ENCODE peak calls at places on chromosomes 11 and 22, in nine cellular contexts. D is keratinocyte; W is IMR-90; T is ovary; E is CD4-positive, alpha-beta T cell; L is body of pancreas; Z is heart right ventricle; A is AG04450; I is colonic mucosa. O is an unnamed sample.

GRCh38 chr11:123521930-123522329 is 91.9 kb downstream of the GRAMD1B start:
- DNase-seq in D (no peak), W (no peak), T (no peak), E (no peak), L (no peak), Z (no peak), A (no peak), I (no peak), O (no peak)

GRCh38 chr11:19711911-19712280 is 741 bp upstream of the NAV2 start:
- DNase-seq in D (no peak), W (no peak), T (peak; percentile 33), E (no peak), L (no peak), Z (no peak), A (no peak), I (peak; percentile 45), O (no peak)

GRCh38 chr22:47092896-47093311 is 330.5 kb downstream of the TBC1D22A start:
- DNase-seq in D (no peak), W (peak; percentile 67), T (no peak), E (no peak), L (no peak), Z (no peak), A (peak; percentile 30), I (no peak), O (no peak)

GRCh38 chr11:34356576-34356917 is 1.3 kb downstream of the ABTB2 start:
- DNase-seq in D (no peak), W (peak; percentile 33), T (no peak), E (peak; percentile 3), L (peak; percentile 16), Z (no peak), A (no peak), I (no peak), O (no peak)

GRCh38 chr11:26985941-26986340 is 8.0 kb upstream of the FIBIN start:
- DNase-seq in D (no peak), W (peak; percentile 23), T (no peak), E (no peak), L (no peak), Z (no peak), A (no peak), I (no peak), O (no peak)

GRCh38 chr22:49736538-49736937 is 91.1 kb downstream of the BRD1 start:
- DNase-seq in D (no peak), W (no peak), T (no peak), E (no peak), L (no peak), Z (no peak), A (no peak), I (no peak), O (no peak)

GRCh38 chr22:33848251-33848650 is 72.0 kb downstream of the LARGE1 start:
- DNase-seq in D (no peak), W (peak; percentile 49), T (no peak), E (no peak), L (no peak), Z (no peak), A (no peak), I (no peak), O (no peak)

GRCh38 chr22:37401861-37402506 is 25.3 kb downstream of the ELFN2 start:
- DNase-seq in D (no peak), W (no peak), T (no peak), E (no peak), L (no peak), Z (no peak), A (no peak), I (no peak), O (no peak)

GRCh38 chr22:32628626-32629587 is 154.3 kb downstream of the FBXO7 start:
- DNase-seq in D (no peak), W (peak; percentile 97), T (no peak), E (no peak), L (no peak), Z (no peak), A (peak; percentile 91), I (no peak), O (no peak)

GRCh38 chr22:26226538-26227297 is 57.5 kb downstream of the SEZ6L start:
- DNase-seq in D (no peak), W (no peak), T (no peak), E (no peak), L (no peak), Z (no peak), A (no peak), I (no peak), O (no peak)

GRCh38 chr22:38193580-38193979 is 8.2 kb upstream of the MAFF start:
- DNase-seq in D (no peak), W (no peak), T (peak; percentile 73), E (no peak), L (peak; percentile 38), Z (no peak), A (no peak), I (no peak), O (no peak)

GRCh38 chr11:94694309-94695060 is 73.7 kb upstream of the AMOTL1 start:
- DNase-seq in D (no peak), W (no peak), T (no peak), E (no peak), L (no peak), Z (peak; percentile 21), A (no peak), I (no peak), O (no peak)

GRCh38 chr11:103936059-103936458 is 100.4 kb upstream of the DDI1 start:
- DNase-seq in D (no peak), W (peak; percentile 44), T (no peak), E (no peak), L (no peak), Z (no peak), A (no peak), I (no peak), O (no peak)

GRCh38 chr11:128453444-128454336 is 133.7 kb downstream of the ETS1 start:
- DNase-seq in D (peak; percentile 78), W (peak; percentile 99), T (peak; percentile 64), E (no peak), L (peak; percentile 48), Z (peak; percentile 64), A (peak; percentile 93), I (peak; percentile 61), O (no peak)

GRCh38 chr11:64743591-64744543 is at the start of gene RASGRP2:
- DNase-seq in D (no peak), W (no peak), T (peak; percentile 65), E (peak; percentile 88), L (peak; percentile 65), Z (peak; percentile 90), A (no peak), I (peak; percentile 77), O (no peak)

GRCh38 chr11:83746921-83747585 is 460.9 kb upstream of the CCDC90B start:
- DNase-seq in D (no peak), W (no peak), T (no peak), E (no peak), L (no peak), Z (no peak), A (no peak), I (no peak), O (no peak)

GRCh38 chr11:121889931-121890330 is 226.1 kb downstream of the BLID start:
- DNase-seq in D (peak; percentile 15), W (peak; percentile 73), T (no peak), E (no peak), L (no peak), Z (no peak), A (no peak), I (no peak), O (no peak)

GRCh38 chr11:104095791-104096190 is 59.4 kb downstream of the DDI1 start:
- DNase-seq in D (no peak), W (no peak), T (no peak), E (no peak), L (no peak), Z (no peak), A (no peak), I (no peak), O (no peak)

GRCh38 chr11:45085657-45086501 is 60.6 kb upstream of the PRDM11 start:
- DNase-seq in D (no peak), W (no peak), T (no peak), E (no peak), L (no peak), Z (no peak), A (no peak), I (no peak), O (no peak)
- H3K27ac ChIP-seq in D (no peak overlapping the region), W (no peak overlapping the region), T (no peak overlapping the region), E (no peak overlapping the region), L (no peak overlapping the region), Z (no peak overlapping the region), A (no peak overlapping the region), I (no peak overlapping the region), O (no peak overlapping the region)

DNA sequence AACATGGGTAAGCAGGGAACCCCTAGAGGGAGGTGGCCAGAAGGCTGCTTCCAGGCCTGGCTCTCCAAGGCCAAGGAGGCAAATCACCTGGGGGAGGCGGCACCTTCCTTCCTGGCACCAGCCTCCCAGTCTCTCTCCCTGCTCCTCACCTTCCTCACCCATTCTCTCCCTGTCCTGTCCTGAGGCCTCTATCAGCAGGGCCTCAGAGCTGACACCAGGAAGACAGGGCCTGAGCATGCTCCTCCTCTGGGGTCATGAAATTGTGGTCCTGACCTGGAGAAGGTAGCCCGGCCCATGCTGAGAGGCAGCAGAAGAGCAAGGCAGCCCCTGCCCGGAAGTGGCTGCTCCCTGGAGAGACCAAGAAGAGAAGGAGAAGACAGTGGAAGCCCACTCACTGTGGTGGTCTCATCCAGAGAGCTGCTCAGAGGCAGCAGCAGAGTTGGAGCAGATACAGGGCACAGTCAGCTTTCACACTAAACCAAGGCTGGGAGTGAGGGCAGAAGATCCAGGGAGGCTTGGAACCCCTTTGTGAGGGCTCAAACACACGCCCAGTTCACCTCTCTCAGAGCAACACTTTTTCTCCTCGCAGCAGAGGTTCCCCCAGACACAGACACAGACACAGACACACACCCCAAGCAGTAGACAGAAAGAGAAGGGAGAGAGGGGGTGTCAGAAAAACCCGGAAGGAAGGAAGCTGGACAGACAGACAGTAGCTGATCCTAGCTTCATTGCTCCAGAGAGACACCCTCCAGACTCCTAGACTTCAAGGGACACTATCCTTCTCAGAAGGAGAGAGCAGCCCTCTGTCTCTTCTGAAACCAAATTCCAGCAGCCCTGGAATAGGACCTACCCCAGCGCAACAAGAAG is 1.8 kb downstream of the BCL9L start:
- DNase-seq in D (no peak), W (no peak), T (no peak), E (no peak), L (peak; percentile 44), Z (no peak), A (no peak), I (peak; percentile 61), O (no peak)
- H3K27ac ChIP-seq in D (peak overlapping the region; percentile 86), W (peak overlapping the region; percentile 99), T (peak overlapping the region; percentile 89), E (peak overlapping the region; percentile 98), L (peak overlapping the region; percentile 99), Z (peak overlapping the region; percentile 79), A (peak overlapping the region; percentile 21), I (peak overlapping the region; percentile 100), O (peak overlapping the region; percentile 83)

GRCh38 chr11:117488996-117489952 is 161.6 kb downstream of the CEP164 start:
- DNase-seq in D (no peak), W (no peak), T (no peak), E (no peak), L (no peak), Z (no peak), A (no peak), I (no peak), O (no peak)
- H3K27ac ChIP-seq in D (no peak overlapping the region), W (no peak overlapping the region), T (no peak overlapping the region), E (no peak overlapping the region), L (no peak overlapping the region), Z (no peak overlapping the region), A (no peak overlapping the region), I (no peak overlapping the region), O (no peak overlapping the region)

DNA sequence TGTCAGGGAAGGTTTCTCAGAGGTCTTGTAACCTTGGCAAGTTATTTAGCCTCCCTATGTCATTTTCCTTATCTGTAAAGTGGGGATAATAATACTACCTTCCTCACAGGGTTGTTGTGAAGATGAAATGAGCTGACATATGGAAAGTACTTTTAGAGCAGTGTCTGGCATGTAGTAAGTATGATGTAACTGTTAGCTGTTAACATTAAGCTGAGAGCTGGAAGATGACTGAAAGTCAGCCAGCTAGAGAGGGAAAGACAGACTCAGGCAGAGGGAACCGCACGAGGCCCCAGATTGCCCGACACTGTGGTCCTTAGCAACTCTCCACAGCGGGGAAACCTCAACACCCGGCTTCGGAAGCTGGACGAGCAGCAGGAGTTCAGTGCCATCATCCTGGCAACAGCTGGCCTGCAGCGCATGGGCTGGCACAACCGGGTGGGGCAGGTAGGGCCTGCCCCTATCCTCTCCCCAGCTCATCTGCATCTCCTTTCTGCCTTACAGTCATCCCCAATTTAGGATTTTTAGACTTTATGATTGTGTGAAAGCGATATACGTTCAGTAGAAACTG is 6.5 kb downstream of the HMBS start:
- DNase-seq in D (no peak), W (peak; percentile 50), T (no peak), E (no peak), L (no peak), Z (no peak), A (no peak), I (no peak), O (no peak)
- H3K27ac ChIP-seq in D (no peak overlapping the region), W (peak overlapping the region; percentile 3), T (no peak overlapping the region), E (no peak overlapping the region), L (no peak overlapping the region), Z (no peak overlapping the region), A (no peak overlapping the region), I (no peak overlapping the region), O (no peak overlapping the region)

O was measured in caudate nucleus.